ENCODE peak calls at places on chromosome 11, in nine cellular contexts. One of them, this sample, is unnamed.

GRCh38 chr11:67268036-67268683 is 1.9 kb downstream of the GRK2 start:
- DNase-seq in CD8-positive, alpha-beta T cell: peak; percentile 79
- DNase-seq in frontal cortex: no peak
- DNase-seq in anterior cingulate cortex: no peak
- DNase-seq in aorta: peak; percentile 51
- DNase-seq in HT1080: no peak
- DNase-seq in stimulated activated CD8-positive, alpha-beta memory T cell treated with anti-CD3 and anti-CD28 coated beads, Interleukin-2, amount 100 ng/mL, for 1 hour: no peak
- DNase-seq in lower lobe of right lung: peak; percentile 65
- DNase-seq in GM23338: no peak
- DNase-seq in this sample: peak; percentile 26

GRCh38 chr11:34909955-34910354 is 6.2 kb downstream of the APIP start:
- DNase-seq in lower lobe of right lung: peak; percentile 60
- DNase-seq in anterior cingulate cortex: no peak
- DNase-seq in frontal cortex: no peak
- DNase-seq in HT1080: no peak
- DNase-seq in GM23338: no peak
- DNase-seq in CD8-positive, alpha-beta T cell: no peak
- DNase-seq in aorta: no peak
- DNase-seq in stimulated activated CD8-positive, alpha-beta memory T cell treated with anti-CD3 and anti-CD28 coated beads, Interleukin-2, amount 100 ng/mL, for 1 hour: no peak
- DNase-seq in this sample: no peak

GRCh38 chr11:60878245-60879101 is 11.1 kb downstream of the ZP1 start:
- DNase-seq in aorta: no peak
- DNase-seq in HT1080: no peak
- DNase-seq in frontal cortex: no peak
- DNase-seq in anterior cingulate cortex: no peak
- DNase-seq in lower lobe of right lung: no peak
- DNase-seq in stimulated activated CD8-positive, alpha-beta memory T cell treated with anti-CD3 and anti-CD28 coated beads, Interleukin-2, amount 100 ng/mL, for 1 hour: no peak
- DNase-seq in CD8-positive, alpha-beta T cell: no peak
- DNase-seq in GM23338: no peak
- DNase-seq in this sample: peak; percentile 32

GRCh38 chr11:61919841-61920631 is 2.7 kb upstream of the RAB3IL1 start:
- DNase-seq in CD8-positive, alpha-beta T cell: peak; percentile 47
- DNase-seq in frontal cortex: no peak
- DNase-seq in aorta: peak; percentile 73
- DNase-seq in anterior cingulate cortex: no peak
- DNase-seq in lower lobe of right lung: no peak
- DNase-seq in HT1080: no peak
- DNase-seq in stimulated activated CD8-positive, alpha-beta memory T cell treated with anti-CD3 and anti-CD28 coated beads, Interleukin-2, amount 100 ng/mL, for 1 hour: no peak
- DNase-seq in GM23338: no peak
- DNase-seq in this sample: peak; percentile 93

GRCh38 chr11:11028017-11028692 is 170.3 kb upstream of the ZBED5 start:
- DNase-seq in lower lobe of right lung: peak; percentile 78
- DNase-seq in stimulated activated CD8-positive, alpha-beta memory T cell treated with anti-CD3 and anti-CD28 coated beads, Interleukin-2, amount 100 ng/mL, for 1 hour: peak; percentile 62
- DNase-seq in anterior cingulate cortex: no peak
- DNase-seq in GM23338: peak; percentile 89
- DNase-seq in CD8-positive, alpha-beta T cell: peak; percentile 87
- DNase-seq in HT1080: peak; percentile 42
- DNase-seq in aorta: peak; percentile 90
- DNase-seq in frontal cortex: no peak
- DNase-seq in this sample: no peak

GRCh38 chr11:94563848-94564442 is 3.2 kb upstream of the PIWIL4 start:
- DNase-seq in anterior cingulate cortex: no peak
- DNase-seq in GM23338: no peak
- DNase-seq in lower lobe of right lung: no peak
- DNase-seq in aorta: no peak
- DNase-seq in frontal cortex: no peak
- DNase-seq in HT1080: no peak
- DNase-seq in stimulated activated CD8-positive, alpha-beta memory T cell treated with anti-CD3 and anti-CD28 coated beads, Interleukin-2, amount 100 ng/mL, for 1 hour: no peak
- DNase-seq in CD8-positive, alpha-beta T cell: no peak
- DNase-seq in this sample: no peak

GRCh38 chr11:61028135-61028729 is 56.8 kb downstream of the CD6 start:
- DNase-seq in GM23338: no peak
- DNase-seq in HT1080: peak; percentile 16
- DNase-seq in aorta: peak; percentile 47
- DNase-seq in lower lobe of right lung: no peak
- DNase-seq in anterior cingulate cortex: no peak
- DNase-seq in stimulated activated CD8-positive, alpha-beta memory T cell treated with anti-CD3 and anti-CD28 coated beads, Interleukin-2, amount 100 ng/mL, for 1 hour: peak; percentile 33
- DNase-seq in CD8-positive, alpha-beta T cell: peak; percentile 79
- DNase-seq in frontal cortex: no peak
- DNase-seq in this sample: no peak

GRCh38 chr11:9817191-9817590 is 153.3 kb downstream of the SWAP70 start:
- DNase-seq in aorta: no peak
- DNase-seq in GM23338: no peak
- DNase-seq in stimulated activated CD8-positive, alpha-beta memory T cell treated with anti-CD3 and anti-CD28 coated beads, Interleukin-2, amount 100 ng/mL, for 1 hour: no peak
- DNase-seq in lower lobe of right lung: no peak
- DNase-seq in HT1080: no peak
- DNase-seq in anterior cingulate cortex: no peak
- DNase-seq in CD8-positive, alpha-beta T cell: no peak
- DNase-seq in frontal cortex: no peak
- DNase-seq in this sample: no peak

This sample was measured in chondrocyte.